ENCODE peak calls at places on chromosomes 11 and 22, in nine cellular contexts. One of them, this sample, is unnamed.

GRCh38 chr11:1402776-1403620 is 13.3 kb downstream of the BRSK2 start:
- DNase-seq in heart right ventricle: no peak
- DNase-seq in lower lobe of right lung: no peak
- DNase-seq in Peyer's patch: no peak
- DNase-seq in stomach: no peak
- DNase-seq in uterus: no peak
- DNase-seq in colonic mucosa: no peak
- DNase-seq in psoas muscle: peak; percentile 50
- DNase-seq in testis: no peak
- DNase-seq in this sample: peak; percentile 65

GRCh38 chr11:27471067-27471587 is 1.5 kb downstream of the LGR4 start:
- DNase-seq in heart right ventricle: no peak
- DNase-seq in lower lobe of right lung: no peak
- DNase-seq in Peyer's patch: no peak
- DNase-seq in stomach: no peak
- DNase-seq in uterus: no peak
- DNase-seq in colonic mucosa: peak; percentile 39
- DNase-seq in psoas muscle: no peak
- DNase-seq in testis: peak; percentile 28
- DNase-seq in this sample: no peak

GRCh38 chr11:118170892-118171273 is 5.6 kb downstream of the SCN2B start:
- DNase-seq in heart right ventricle: no peak
- DNase-seq in lower lobe of right lung: no peak
- DNase-seq in Peyer's patch: no peak
- DNase-seq in stomach: peak; percentile 29
- DNase-seq in uterus: no peak
- DNase-seq in colonic mucosa: no peak
- DNase-seq in psoas muscle: no peak
- DNase-seq in testis: no peak
- DNase-seq in this sample: no peak

GRCh38 chr11:134132808-134133207 is 63.9 kb downstream of the JAM3 start:
- DNase-seq in heart right ventricle: no peak
- DNase-seq in lower lobe of right lung: no peak
- DNase-seq in Peyer's patch: no peak
- DNase-seq in stomach: no peak
- DNase-seq in uterus: no peak
- DNase-seq in colonic mucosa: no peak
- DNase-seq in psoas muscle: no peak
- DNase-seq in testis: no peak
- DNase-seq in this sample: no peak

GRCh38 chr22:48784701-48785503 is 1042.8 kb downstream of the BRD1 start:
- DNase-seq in heart right ventricle: no peak
- DNase-seq in lower lobe of right lung: no peak
- DNase-seq in Peyer's patch: no peak
- DNase-seq in stomach: no peak
- DNase-seq in uterus: no peak
- DNase-seq in colonic mucosa: no peak
- DNase-seq in psoas muscle: no peak
- DNase-seq in testis: no peak
- DNase-seq in this sample: no peak

GRCh38 chr11:107570015-107570414 is 4.5 kb upstream of the ALKBH8 start:
- DNase-seq in heart right ventricle: no peak
- DNase-seq in lower lobe of right lung: no peak
- DNase-seq in Peyer's patch: no peak
- DNase-seq in stomach: no peak
- DNase-seq in uterus: no peak
- DNase-seq in colonic mucosa: no peak
- DNase-seq in psoas muscle: no peak
- DNase-seq in testis: no peak
- DNase-seq in this sample: no peak

GRCh38 chr11:67387074-67387473 is 4.7 kb upstream of the RAD9A start:
- DNase-seq in heart right ventricle: no peak
- DNase-seq in lower lobe of right lung: no peak
- DNase-seq in Peyer's patch: no peak
- DNase-seq in stomach: no peak
- DNase-seq in uterus: no peak
- DNase-seq in colonic mucosa: no peak
- DNase-seq in psoas muscle: no peak
- DNase-seq in testis: no peak
- DNase-seq in this sample: no peak

GRCh38 chr11:47498584-47499152 is 49.7 kb upstream of the RAPSN start:
- DNase-seq in heart right ventricle: no peak
- DNase-seq in lower lobe of right lung: no peak
- DNase-seq in Peyer's patch: no peak
- DNase-seq in stomach: no peak
- DNase-seq in uterus: no peak
- DNase-seq in colonic mucosa: no peak
- DNase-seq in psoas muscle: no peak
- DNase-seq in testis: no peak
- DNase-seq in this sample: no peak

GRCh38 chr11:1162498-1163311 is 5.0 kb downstream of the MUC5AC start:
- DNase-seq in heart right ventricle: no peak
- DNase-seq in lower lobe of right lung: no peak
- DNase-seq in Peyer's patch: no peak
- DNase-seq in stomach: peak; percentile 25
- DNase-seq in uterus: no peak
- DNase-seq in colonic mucosa: no peak
- DNase-seq in psoas muscle: peak; percentile 49
- DNase-seq in testis: no peak
- DNase-seq in this sample: peak; percentile 65

GRCh38 chr11:102367364-102367763 is 20.4 kb downstream of the BIRC2 start:
- DNase-seq in heart right ventricle: no peak
- DNase-seq in lower lobe of right lung: no peak
- DNase-seq in Peyer's patch: no peak
- DNase-seq in stomach: no peak
- DNase-seq in uterus: no peak
- DNase-seq in colonic mucosa: no peak
- DNase-seq in psoas muscle: no peak
- DNase-seq in testis: no peak
- DNase-seq in this sample: no peak

GRCh38 chr22:40415531-40416266 is 45.3 kb downstream of the SGSM3 start:
- DNase-seq in heart right ventricle: no peak
- DNase-seq in lower lobe of right lung: peak; percentile 66
- DNase-seq in Peyer's patch: peak; percentile 65
- DNase-seq in stomach: no peak
- DNase-seq in uterus: no peak
- DNase-seq in colonic mucosa: no peak
- DNase-seq in psoas muscle: no peak
- DNase-seq in testis: no peak
- DNase-seq in this sample: peak; percentile 91

GRCh38 chr11:8403310-8403709 is 139.6 kb upstream of the LMO1 start:
- DNase-seq in heart right ventricle: no peak
- DNase-seq in lower lobe of right lung: no peak
- DNase-seq in Peyer's patch: no peak
- DNase-seq in stomach: no peak
- DNase-seq in uterus: no peak
- DNase-seq in colonic mucosa: no peak
- DNase-seq in psoas muscle: no peak
- DNase-seq in testis: no peak
- DNase-seq in this sample: no peak

GRCh38 chr11:128502736-128503135 is 84.6 kb downstream of the ETS1 start:
- DNase-seq in heart right ventricle: no peak
- DNase-seq in lower lobe of right lung: no peak
- DNase-seq in Peyer's patch: no peak
- DNase-seq in stomach: no peak
- DNase-seq in uterus: no peak
- DNase-seq in colonic mucosa: no peak
- DNase-seq in psoas muscle: no peak
- DNase-seq in testis: no peak
- DNase-seq in this sample: no peak

DNA sequence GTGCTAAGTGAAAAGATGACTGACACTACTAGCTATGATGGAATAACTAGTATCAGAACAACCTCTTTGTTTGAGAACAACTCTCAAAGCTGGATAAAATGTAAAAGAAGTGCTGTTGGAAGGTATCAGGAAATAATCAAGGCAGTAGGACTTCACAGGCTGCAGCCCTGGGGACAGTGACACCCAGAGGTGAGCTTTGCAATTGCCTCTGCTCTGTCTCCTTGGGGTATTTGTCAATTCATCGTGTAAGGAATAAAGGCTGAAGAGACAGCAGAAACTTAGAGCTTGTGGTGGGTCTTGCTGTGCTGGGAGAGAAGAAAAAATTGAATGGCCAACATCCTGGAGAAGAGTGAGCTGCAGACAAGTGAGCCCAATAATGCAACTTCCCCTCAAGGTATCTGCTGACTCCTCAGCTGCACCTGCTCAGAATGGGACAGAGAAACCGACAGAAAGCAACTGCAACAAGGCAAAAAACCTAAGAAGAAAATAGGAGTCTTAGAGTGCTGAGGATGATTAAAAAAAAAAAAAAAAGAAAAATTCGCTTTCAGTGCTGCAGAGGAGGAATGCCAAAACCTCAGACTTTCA is 141.1 kb downstream of the RCN1 start:
- DNase-seq in heart right ventricle: no peak
- DNase-seq in lower lobe of right lung: no peak
- DNase-seq in Peyer's patch: no peak
- DNase-seq in stomach: no peak
- DNase-seq in uterus: no peak
- DNase-seq in colonic mucosa: no peak
- DNase-seq in psoas muscle: no peak
- DNase-seq in testis: peak; percentile 43
- DNase-seq in this sample: no peak
- TF ChIP-seq CTCF in heart right ventricle: peak; percentile 26
- TF ChIP-seq CTCF in lower lobe of right lung: peak; percentile 28
- TF ChIP-seq CTCF in Peyer's patch: peak; percentile 22
- TF ChIP-seq CTCF in stomach: no peak
- TF ChIP-seq CTCF in uterus: no peak
- TF ChIP-seq CTCF in colonic mucosa: peak; percentile 31
- TF ChIP-seq CTCF in psoas muscle: no peak
- TF ChIP-seq CTCF in testis: peak; percentile 42
- TF ChIP-seq CTCF in this sample: peak; percentile 15

DNA sequence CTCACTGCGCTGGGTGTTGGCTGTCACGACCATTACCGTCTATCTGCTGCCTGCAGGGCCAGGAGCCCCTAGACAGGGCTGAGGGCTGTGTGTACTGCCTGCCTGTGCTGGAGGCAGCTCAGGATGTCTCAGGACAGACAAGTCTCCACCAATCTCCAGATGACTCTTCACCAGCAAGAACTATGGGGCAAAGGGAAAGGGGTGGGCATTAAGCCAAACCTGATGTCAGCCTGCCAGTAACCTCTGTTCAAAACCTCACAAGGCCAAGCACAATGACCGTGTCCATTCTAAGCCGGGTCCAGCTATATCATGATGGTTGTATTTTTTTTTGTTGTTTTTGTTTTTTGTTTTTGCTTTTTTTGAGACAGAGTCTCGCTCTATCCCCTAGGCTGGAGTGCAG is 31.6 kb downstream of the MAFF start:
- DNase-seq in heart right ventricle: no peak
- DNase-seq in lower lobe of right lung: no peak
- DNase-seq in Peyer's patch: no peak
- DNase-seq in stomach: no peak
- DNase-seq in uterus: no peak
- DNase-seq in colonic mucosa: no peak
- DNase-seq in psoas muscle: peak; percentile 35
- DNase-seq in testis: no peak
- DNase-seq in this sample: no peak
- H3K36me3 ChIP-seq in heart right ventricle: peaks cover 68% of the 10 kb centered on the region
- H3K36me3 ChIP-seq in lower lobe of right lung: peaks cover 58% of the 10 kb centered on the region
- H3K36me3 ChIP-seq in Peyer's patch: peaks cover 38% of the 10 kb centered on the region
- H3K36me3 ChIP-seq in stomach: peaks cover 45% of the 10 kb centered on the region
- H3K36me3 ChIP-seq in uterus: no peaks in the 10 kb centered on the region
- H3K36me3 ChIP-seq in colonic mucosa: peaks cover 7% of the 10 kb centered on the region
- H3K36me3 ChIP-seq in psoas muscle: peaks cover 53% of the 10 kb centered on the region
- H3K36me3 ChIP-seq in testis: no peaks in the 10 kb centered on the region
- H3K36me3 ChIP-seq in this sample: peaks cover 18% of the 10 kb centered on the region

GRCh38 chr22:27895600-27895999 is 23.5 kb downstream of the PITPNB start:
- DNase-seq in heart right ventricle: no peak
- DNase-seq in lower lobe of right lung: no peak
- DNase-seq in Peyer's patch: no peak
- DNase-seq in stomach: no peak
- DNase-seq in uterus: no peak
- DNase-seq in colonic mucosa: no peak
- DNase-seq in psoas muscle: no peak
- DNase-seq in testis: no peak
- DNase-seq in this sample: no peak
- TF ChIP-seq CTCF in heart right ventricle: no peak
- TF ChIP-seq CTCF in lower lobe of right lung: no peak
- TF ChIP-seq CTCF in Peyer's patch: no peak
- TF ChIP-seq CTCF in stomach: no peak
- TF ChIP-seq CTCF in uterus: no peak
- TF ChIP-seq CTCF in colonic mucosa: no peak
- TF ChIP-seq CTCF in psoas muscle: no peak
- TF ChIP-seq CTCF in testis: no peak
- TF ChIP-seq CTCF in this sample: no peak

DNA sequence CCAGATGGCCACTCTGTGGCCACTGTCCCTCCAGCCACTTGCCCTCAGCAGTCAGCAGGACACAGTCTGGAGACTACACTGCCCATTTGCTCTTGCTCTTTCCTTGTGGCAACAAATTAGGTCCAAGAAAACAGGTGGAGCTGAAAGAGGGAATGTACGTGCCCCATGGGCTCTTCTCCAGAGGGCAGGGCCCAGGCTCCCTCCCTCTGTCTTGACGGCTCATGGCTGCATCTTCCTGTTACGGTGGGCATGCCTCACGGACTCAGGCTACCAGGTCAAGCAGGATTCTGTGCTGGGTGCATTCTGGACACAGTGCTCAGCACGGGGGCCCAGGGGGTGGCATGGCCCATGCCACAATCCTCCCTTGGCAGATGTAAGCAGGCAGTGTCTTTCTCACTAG is 71.3 kb downstream of the MED15 start:
- DNase-seq in heart right ventricle: no peak
- DNase-seq in lower lobe of right lung: no peak
- DNase-seq in Peyer's patch: no peak
- DNase-seq in stomach: no peak
- DNase-seq in uterus: no peak
- DNase-seq in colonic mucosa: no peak
- DNase-seq in psoas muscle: no peak
- DNase-seq in testis: no peak
- DNase-seq in this sample: no peak
- H3K36me3 ChIP-seq in heart right ventricle: peaks cover 99% of the 10 kb centered on the region
- H3K36me3 ChIP-seq in lower lobe of right lung: peaks cover 94% of the 10 kb centered on the region
- H3K36me3 ChIP-seq in Peyer's patch: peaks cover 100% of the 10 kb centered on the region
- H3K36me3 ChIP-seq in stomach: peaks cover 62% of the 10 kb centered on the region
- H3K36me3 ChIP-seq in uterus: no peaks in the 10 kb centered on the region
- H3K36me3 ChIP-seq in colonic mucosa: peaks cover 27% of the 10 kb centered on the region
- H3K36me3 ChIP-seq in psoas muscle: peaks cover 73% of the 10 kb centered on the region
- H3K36me3 ChIP-seq in testis: no peaks in the 10 kb centered on the region
- H3K36me3 ChIP-seq in this sample: peaks cover 52% of the 10 kb centered on the region

DNA sequence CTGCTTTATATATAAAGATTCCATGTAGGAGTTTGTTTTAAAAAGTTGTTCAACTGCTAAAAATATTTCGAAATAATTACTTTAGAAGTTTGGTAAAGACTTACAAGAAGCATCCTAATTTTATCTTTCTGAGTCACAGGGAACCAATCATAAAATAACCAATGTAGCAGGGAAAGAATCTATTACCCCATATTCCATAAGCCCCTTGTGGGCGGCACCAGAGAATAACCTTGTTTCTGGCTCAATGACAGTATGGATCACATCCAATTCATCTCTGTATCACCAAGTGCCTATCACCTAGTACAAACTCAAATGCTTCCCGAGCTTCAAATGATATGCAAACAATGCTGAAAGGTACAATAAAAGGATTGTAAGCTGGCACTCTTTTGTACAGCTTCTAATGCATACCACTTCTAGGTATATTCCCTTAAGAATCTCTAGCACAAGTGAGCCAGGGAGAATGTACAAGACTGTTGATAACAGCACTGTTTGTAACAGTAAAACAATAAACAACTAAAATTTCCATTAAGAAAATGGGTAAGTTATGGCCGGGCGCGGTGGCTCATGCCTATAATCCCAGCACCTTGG is 158.4 kb downstream of the ATG16L2 start:
- DNase-seq in heart right ventricle: no peak
- DNase-seq in lower lobe of right lung: no peak
- DNase-seq in Peyer's patch: no peak
- DNase-seq in stomach: no peak
- DNase-seq in uterus: no peak
- DNase-seq in colonic mucosa: no peak
- DNase-seq in psoas muscle: no peak
- DNase-seq in testis: no peak
- DNase-seq in this sample: no peak
- TF ChIP-seq CTCF in heart right ventricle: no peak
- TF ChIP-seq CTCF in lower lobe of right lung: no peak
- TF ChIP-seq CTCF in Peyer's patch: no peak
- TF ChIP-seq CTCF in stomach: no peak
- TF ChIP-seq CTCF in uterus: no peak
- TF ChIP-seq CTCF in colonic mucosa: no peak
- TF ChIP-seq CTCF in psoas muscle: no peak
- TF ChIP-seq CTCF in testis: no peak
- TF ChIP-seq CTCF in this sample: no peak